ENCODE peak calls at places on chromosomes 5 and 9, in five cellular contexts. M is hepatocyte, W is GM13977, P is lung, I is cardiac fibroblast. X is an unnamed sample.

GRCh38 chr9:104774831-104775573 is 11.1 kb downstream of the NIPSNAP3B start:
- DNase-seq in M (no peak), P (no peak), I (peak), W (peak), X (no peak)

GRCh38 chr9:126613656-126614055 is at the start of gene LMX1B:
- DNase-seq in I (peak), W (peak), M (no peak), P (no peak), X (peak)

GRCh38 chr5:12095808-12096281 is 191.6 kb upstream of the CTNND2 start:
- DNase-seq in M (no peak), I (no peak), P (no peak), W (no peak), X (no peak)

GRCh38 chr5:135156715-135157404 is 122.8 kb upstream of the PITX1 start:
- DNase-seq in P (no peak), M (no peak), I (no peak), W (no peak), X (no peak)

GRCh38 chr5:42993516-42994284 is 46.4 kb downstream of the ANXA2R start:
- DNase-seq in I (peak), W (no peak), M (no peak), P (no peak), X (no peak)

GRCh38 chr5:149760700-149761187 is 30.6 kb downstream of the PPARGC1B start:
- DNase-seq in P (no peak), I (no peak), W (no peak), M (no peak), X (no peak)

GRCh38 chr5:135112008-135112670 is 78.1 kb upstream of the PITX1 start:
- DNase-seq in P (no peak), I (no peak), W (no peak), M (peak), X (no peak)

GRCh38 chr9:36163049-36163839 is 5.9 kb upstream of the CCIN start:
- DNase-seq in I (peak), W (no peak), P (no peak), M (peak), X (no peak)

DNA sequence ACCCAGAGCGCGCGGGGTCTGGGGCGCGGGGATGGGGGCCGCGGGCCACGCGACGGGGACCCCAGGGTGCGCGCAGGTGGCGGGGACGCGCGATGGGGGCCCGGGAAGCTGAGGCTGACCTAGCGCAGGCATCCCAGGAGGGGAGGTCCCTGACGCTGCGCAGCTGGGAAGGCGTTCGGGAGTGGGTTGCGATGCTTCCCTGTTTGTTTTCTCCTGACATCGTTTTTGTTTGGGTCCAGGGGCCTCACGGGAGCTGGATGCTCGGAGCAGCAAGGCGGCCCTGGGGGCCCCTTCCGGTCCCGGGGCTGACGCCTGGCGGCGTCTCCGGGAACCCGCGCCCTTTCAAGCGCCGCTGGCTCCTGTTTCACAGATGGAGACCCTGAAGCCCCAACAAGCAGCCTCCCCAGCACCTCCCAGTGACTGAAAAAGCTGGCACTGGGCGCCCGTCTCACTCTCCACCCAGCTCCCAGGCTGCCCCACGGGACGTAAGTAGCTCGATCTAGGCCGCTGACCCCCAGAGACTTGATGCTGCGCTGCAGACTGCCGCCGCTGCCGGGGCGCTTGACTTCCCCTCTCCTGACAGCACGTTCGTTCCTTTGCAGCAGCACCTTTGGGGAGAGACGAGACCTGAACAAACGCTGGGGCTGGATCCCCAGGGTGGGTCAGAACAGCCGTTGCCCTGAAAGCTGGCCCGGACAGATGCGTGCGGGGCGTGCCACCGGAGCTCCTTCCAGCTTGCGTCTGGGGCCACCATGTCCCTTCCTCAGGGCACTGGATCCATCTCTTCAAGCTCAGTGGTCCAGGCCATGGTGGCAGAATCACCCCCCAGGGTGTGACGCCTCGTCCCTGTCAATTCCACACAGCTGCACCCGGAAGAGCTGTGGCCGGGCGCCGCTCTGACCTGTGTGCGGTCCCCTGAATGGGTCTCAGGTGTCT is 593 bp downstream of the BRD3OS start:
- DNase-seq in M (peak), I (peak), P (peak), W (peak), X (peak)
- TF ChIP-seq CTCF in M (no peak), I (peak), P (no peak), W (peak), X (no peak)

GRCh38 chr9:5437254-5438216 is at the start of gene PLGRKT:
- DNase-seq in M (peak), P (peak), W (peak), I (peak), X (peak)
- TF ChIP-seq CTCF in M (no peak), P (peak), W (no peak), I (peak), X (no peak)

DNA sequence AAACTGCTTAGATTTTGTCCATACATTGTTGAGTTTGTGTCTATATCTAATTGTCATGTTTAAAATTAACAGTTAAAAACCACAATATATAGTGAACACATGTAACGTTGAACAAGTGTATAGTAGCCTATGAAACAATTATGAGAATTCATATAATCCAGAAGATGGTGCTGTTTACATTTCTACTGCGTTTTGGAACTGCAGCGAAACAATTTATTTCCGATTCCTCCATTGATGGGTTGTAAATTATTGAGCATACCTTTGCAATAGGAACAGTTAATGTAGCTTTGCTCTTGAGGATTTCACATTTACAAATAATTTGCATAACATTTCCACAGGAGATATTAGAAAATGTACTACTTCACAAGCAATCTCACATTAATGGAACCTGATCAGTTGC is 411.8 kb downstream of the CDH10 start:
- DNase-seq in W (no peak), M (no peak), I (no peak), P (no peak), X (no peak)
- TF ChIP-seq CTCF in W (no peak), M (peak), I (no peak), P (no peak), X (no peak)

DNA sequence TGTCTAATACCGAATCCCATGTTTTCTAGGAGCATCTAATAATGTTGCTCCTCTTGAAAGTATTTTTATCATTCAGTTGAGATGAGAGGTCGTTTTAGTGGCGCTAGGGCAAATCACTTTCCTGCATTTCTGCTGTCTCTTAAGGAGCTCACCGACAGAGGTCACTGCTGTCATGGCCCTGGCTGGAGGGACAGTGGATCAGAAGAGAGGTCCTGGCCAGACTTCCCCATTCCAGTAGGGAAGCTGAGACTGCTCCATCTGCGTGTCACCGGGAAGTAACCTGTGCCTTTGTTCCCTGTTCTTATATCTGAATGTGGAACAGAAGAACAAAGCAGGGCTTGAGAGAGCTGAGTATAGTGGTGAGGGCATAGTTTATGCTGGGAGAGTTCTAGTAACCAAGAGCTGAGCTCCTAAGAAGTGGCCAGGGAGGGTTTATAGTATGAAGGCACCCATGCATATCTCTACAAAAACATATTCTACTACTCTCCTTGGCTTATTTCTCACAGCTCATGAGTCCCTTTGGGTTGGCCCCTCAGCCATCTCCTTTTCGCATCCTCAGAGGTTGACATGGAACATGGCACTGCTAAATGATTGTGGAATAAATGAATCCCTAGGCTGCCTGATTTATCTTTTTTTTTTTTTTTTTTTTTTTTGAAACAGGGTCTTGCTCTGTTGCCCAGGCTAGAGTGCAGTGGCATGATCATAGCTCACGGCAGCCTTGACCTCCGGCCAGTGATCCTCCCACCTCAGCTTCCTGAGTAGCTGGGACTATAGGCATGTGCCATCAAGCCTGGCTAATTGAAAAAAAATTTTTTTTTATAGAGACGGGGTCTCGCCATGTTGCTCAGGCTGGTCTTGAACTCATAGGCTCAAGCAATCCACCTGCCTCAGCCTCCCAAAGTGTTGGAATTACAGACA is 27.2 kb downstream of the ATP6V0E1 start:
- DNase-seq in I (peak), M (peak), W (no peak), P (peak), X (peak)
- TF ChIP-seq CTCF in I (peak), M (peak), W (no peak), P (peak), X (no peak)

GRCh38 chr5:140633081-140633471 is at the start of gene CD14:
- DNase-seq in M (no peak), I (peak), W (peak), P (peak), X (peak)
- TF ChIP-seq CTCF in M (no peak), I (no peak), W (no peak), P (no peak), X (no peak)

GRCh38 chr9:4740373-4740622 is 704 bp downstream of the AK3 start:
- DNase-seq in I (peak), P (no peak), M (no peak), W (no peak), X (no peak)

GRCh38 chr9:4741365-4742031 is 496 bp upstream of the AK3 start:
- DNase-seq in W (peak), I (peak), M (peak), P (peak), X (no peak)

GRCh38 chr9:4742246-4742645 is 1.2 kb upstream of the AK3 start:
- DNase-seq in I (no peak), M (no peak), W (peak), P (no peak), X (no peak)

GRCh38 chr9:4739587-4740372 is 1.2 kb downstream of the AK3 start:
- DNase-seq in P (no peak), W (peak), M (peak), I (peak), X (no peak)

GRCh38 chr9:4740623-4741364 is at the start of gene AK3:
- DNase-seq in P (peak), I (peak), M (peak), W (peak), X (peak)
- TF ChIP-seq CTCF in P (no peak), I (no peak), M (peak), W (peak), X (no peak)